ENCODE peak calls at places on chromosomes 12 and 14, in six cellular contexts. H is sigmoid colon, R is ovary, Z is H9, P is A549, X is mammary epithelial cell. N is an unnamed sample.

GRCh38 chr14:79730911-79731310 is 480.4 kb downstream of the DIO2 start:
- DNase-seq in R (no peak), X (no peak), P (no peak), H (no peak), Z (no peak), N (no peak)

GRCh38 chr12:10015450-10015849 is 5.0 kb downstream of the CLEC12B start:
- DNase-seq in H (no peak), R (no peak), Z (no peak), P (no peak), X (no peak), N (no peak)

GRCh38 chr14:77364146-77364545 is 12.7 kb downstream of the TMED8 start:
- DNase-seq in X (no peak), H (no peak), P (no peak), Z (no peak), R (no peak), N (no peak)

GRCh38 chr12:3137268-3137761 is 60.1 kb downstream of the TSPAN9 start:
- DNase-seq in H (no peak), R (peak), X (no peak), P (no peak), Z (peak), N (no peak)

GRCh38 chr14:66815687-66816086 is 307.7 kb downstream of the GPHN start:
- DNase-seq in Z (no peak), H (no peak), R (no peak), X (no peak), P (no peak), N (no peak)

GRCh38 chr12:88952543-88952942 is 372.3 kb upstream of the KITLG start:
- DNase-seq in X (peak), H (no peak), R (no peak), Z (no peak), P (peak), N (no peak)

GRCh38 chr12:57224973-57225679 is 4.4 kb upstream of the SHMT2 start:
- DNase-seq in X (no peak), R (peak), Z (peak), H (peak), P (no peak), N (no peak)

GRCh38 chr14:81453166-81453766 is 53.1 kb upstream of the STON2 start:
- DNase-seq in H (peak), R (peak), Z (peak), X (peak), P (peak), N (peak)

GRCh38 chr14:93880025-93880820 is 46.9 kb upstream of the FAM181A start:
- DNase-seq in Z (no peak), X (no peak), H (peak), R (no peak), P (no peak), N (no peak)

DNA sequence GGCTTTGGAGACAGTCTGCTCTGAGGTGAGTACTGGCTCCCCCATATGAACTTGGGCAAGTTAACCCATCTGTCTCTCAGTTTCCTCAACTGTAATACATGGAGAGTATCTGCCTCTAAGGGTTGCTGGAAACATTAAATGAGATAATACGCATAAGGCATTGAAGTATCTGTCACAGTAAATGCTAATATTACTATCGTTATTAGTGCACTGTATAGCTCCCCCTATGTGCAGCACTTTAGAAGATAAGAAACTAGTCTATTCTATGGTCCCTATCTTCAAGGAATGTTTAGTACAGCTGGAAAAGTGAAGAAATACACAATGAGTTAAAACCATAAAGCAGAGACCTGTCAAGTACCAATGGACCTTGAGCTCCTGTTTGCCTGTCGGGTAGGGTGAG is 51.7 kb upstream of the CFL2 start:
- DNase-seq in X (no peak), H (no peak), P (peak), Z (no peak), R (no peak), N (no peak)
- TF ChIP-seq CTCF in X (peak), H (no peak), P (peak), Z (peak), R (no peak), N (no peak)

GRCh38 chr12:103524238-103524875 is 28.6 kb upstream of the C12orf42 start:
- DNase-seq in H (no peak), X (peak), P (no peak), R (no peak), Z (no peak), N (no peak)

GRCh38 chr12:103519632-103520031 is 23.9 kb upstream of the C12orf42 start:
- DNase-seq in R (no peak), X (no peak), H (no peak), Z (no peak), P (no peak), N (no peak)

GRCh38 chr12:103518899-103519298 is 23.1 kb upstream of the C12orf42 start:
- DNase-seq in R (no peak), H (no peak), P (no peak), Z (no peak), X (no peak), N (no peak)

GRCh38 chr12:103520686-103521215 is 25.0 kb upstream of the C12orf42 start:
- DNase-seq in X (no peak), P (no peak), R (no peak), Z (no peak), H (no peak), N (no peak)

GRCh38 chr12:103523771-103524170 is 28.0 kb upstream of the C12orf42 start:
- DNase-seq in X (peak), Z (no peak), H (no peak), P (no peak), R (no peak), N (no peak)
- H3K27ac ChIP-seq in X (peak), Z (no peak), H (no peak), P (no peak), R (no peak), N (no peak)

GRCh38 chr14:88563845-88564244 is 1.0 kb downstream of the ZC3H14 start:
- DNase-seq in H (no peak), Z (no peak), P (no peak), R (no peak), X (no peak), N (no peak)

GRCh38 chr14:88562831-88563686 is at the start of gene ZC3H14:
- DNase-seq in P (peak), Z (peak), X (peak), H (peak), R (peak), N (peak)

GRCh38 chr14:88562532-88562830 is 356 bp upstream of the ZC3H14 start:
- DNase-seq in X (no peak), Z (no peak), R (no peak), P (no peak), H (no peak), N (no peak)

GRCh38 chr14:88556581-88556980 is 1.8 kb upstream of the PTPN21 start:
- DNase-seq in Z (no peak), R (no peak), X (no peak), H (no peak), P (no peak), N (no peak)

GRCh38 chr14:88559852-88560251 is 3.0 kb upstream of the ZC3H14 start:
- DNase-seq in P (peak), Z (no peak), X (no peak), R (no peak), H (no peak), N (no peak)
- TF ChIP-seq CTCF in P (peak), Z (peak), X (peak), R (no peak), H (no peak), N (no peak)

GRCh38 chr14:34931206-34931605 is 51.6 kb upstream of the SRP54 start:
- DNase-seq in X (peak), H (no peak), P (peak), Z (no peak), R (no peak), N (no peak)
- H3K27ac ChIP-seq in X (no peak), H (no peak), P (no peak), Z (no peak), R (no peak), N (no peak)